ENCODE peak calls at places on chromosomes 13 and 19, in seven cellular contexts. Z, D, B, Y, M, K and A are unnamed samples.

GRCh38 chr13:24341439-24341838 is 32.1 kb downstream of the C1QTNF9 start:
- DNase-seq in Z (no peak), D (no peak), B (no peak), Y (no peak), M (no peak), K (no peak), A (no peak)

GRCh38 chr19:44948763-44949374 is 3.0 kb downstream of the APOC2 start:
- DNase-seq in Z (no peak), D (no peak), B (no peak), Y (no peak), M (no peak), K (no peak), A (no peak)

GRCh38 chr13:109357751-109358150 is 428.6 kb downstream of the IRS2 start:
- DNase-seq in Z (no peak), D (no peak), B (no peak), Y (no peak), M (no peak), K (no peak), A (no peak)

GRCh38 chr19:31332096-31332495 is 17.1 kb downstream of the TSHZ3 start:
- DNase-seq in Z (no peak), D (no peak), B (no peak), Y (no peak), M (no peak), K (no peak), A (no peak)

GRCh38 chr13:99103536-99103935 is 97.1 kb upstream of the UBAC2 start:
- DNase-seq in Z (no peak), D (peak), B (no peak), Y (no peak), M (no peak), K (no peak), A (no peak)

GRCh38 chr13:38463047-38463446 is 113.4 kb downstream of the UFM1 start:
- DNase-seq in Z (no peak), D (no peak), B (no peak), Y (no peak), M (no peak), K (no peak), A (no peak)

GRCh38 chr19:18002347-18002850 is 5.6 kb upstream of the ARRDC2 start:
- DNase-seq in Z (no peak), D (no peak), B (no peak), Y (peak), M (peak), K (no peak), A (no peak)

GRCh38 chr19:40990972-40991381 is at the start of gene CYP2B6:
- DNase-seq in Z (no peak), D (no peak), B (no peak), Y (no peak), M (no peak), K (no peak), A (no peak)

GRCh38 chr13:30978981-30979956 is 46.8 kb downstream of the TEX26 start:
- DNase-seq in Z (no peak), D (peak), B (peak), Y (peak), M (no peak), K (peak), A (no peak)

GRCh38 chr13:51920267-51920666 is 58.5 kb downstream of the CCDC70 start:
- DNase-seq in Z (no peak), D (no peak), B (no peak), Y (no peak), M (no peak), K (no peak), A (no peak)

GRCh38 chr19:49475191-49475932 is 1.3 kb downstream of the FLT3LG start:
- DNase-seq in Z (no peak), D (no peak), B (peak), Y (peak), M (no peak), K (no peak), A (no peak)

GRCh38 chr19:334296-335071 is 10.1 kb downstream of the MIER2 start:
- DNase-seq in Z (no peak), D (no peak), B (no peak), Y (no peak), M (no peak), K (no peak), A (no peak)

GRCh38 chr13:91302070-91302469 is 45.4 kb upstream of the MIR17HG start:
- DNase-seq in Z (no peak), D (no peak), B (no peak), Y (peak), M (no peak), K (no peak), A (no peak)

GRCh38 chr19:51552996-51553725 is 17.9 kb upstream of the ZNF175 start:
- DNase-seq in Z (no peak), D (peak), B (peak), Y (peak), M (peak), K (no peak), A (no peak)

GRCh38 chr19:7942981-7943443 is 454 bp downstream of the TIMM44 start:
- DNase-seq in Z (no peak), D (no peak), B (no peak), Y (peak), M (no peak), K (no peak), A (no peak)

GRCh38 chr13:44174769-44175425 is 198.7 kb upstream of the SERP2 start:
- DNase-seq in Z (no peak), D (no peak), B (no peak), Y (peak), M (no peak), K (no peak), A (no peak)

GRCh38 chr13:29886446-29886845 is 36.0 kb upstream of the UBL3 start:
- DNase-seq in Z (peak), D (no peak), B (no peak), Y (no peak), M (no peak), K (peak), A (no peak)

GRCh38 chr13:80690208-80690607 is 349.3 kb upstream of the SPRY2 start:
- DNase-seq in Z (no peak), D (no peak), B (no peak), Y (no peak), M (no peak), K (no peak), A (no peak)

GRCh38 chr13:32023698-32024097 is 7.9 kb upstream of the FRY start:
- DNase-seq in Z (no peak), D (no peak), B (no peak), Y (no peak), M (no peak), K (no peak), A (no peak)

GRCh38 chr19:34336781-34337271 is 28.2 kb upstream of the GPI start:
- DNase-seq in Z (no peak), D (peak), B (no peak), Y (peak), M (no peak), K (peak), A (no peak)

GRCh38 chr19:45554481-45554880 is 30.1 kb downstream of the OPA3 start:
- DNase-seq in Z (no peak), D (peak), B (no peak), Y (no peak), M (no peak), K (no peak), A (no peak)

GRCh38 chr19:1133471-1133929 is 29.7 kb downstream of the GPX4 start:
- DNase-seq in Z (peak), D (peak), B (peak), Y (peak), M (no peak), K (peak), A (no peak)